ENCODE peak calls at places on chromosomes 16 and 17, in ten cellular contexts. F is breast epithelium; R is GM23338; W is endothelial cell of umbilical vein; Q is fibroblast of lung; O is osteoblast; G is naive thymus-derived CD4-positive, alpha-beta T cell; J is ovary; E is thoracic aorta; S is GM23248. X is an unnamed sample.

GRCh38 chr17:1038459-1039118 is 41.7 kb downstream of the TIMM22 start:
- DNase-seq in F (no peak), R (no peak), W (no peak), Q (no peak), O (no peak), G (no peak), J (no peak), E (no peak), S (no peak), X (no peak)

GRCh38 chr16:56066617-56067016 is 124.7 kb upstream of the GNAO1 start:
- DNase-seq in F (no peak), R (peak; percentile 9), W (no peak), Q (no peak), O (no peak), G (no peak), J (no peak), E (no peak), S (no peak), X (no peak)

GRCh38 chr17:43219746-43220380 is 8.2 kb downstream of the TMEM106A start:
- DNase-seq in F (peak; percentile 12), R (no peak), W (no peak), Q (no peak), O (no peak), G (no peak), J (no peak), E (no peak), S (no peak), X (no peak)

GRCh38 chr17:28901866-28902818 is 737 bp downstream of the DHRS13 start:
- DNase-seq in F (no peak), R (peak; percentile 71), W (no peak), Q (peak; percentile 8), O (peak; percentile 96), G (no peak), J (peak; percentile 69), E (no peak), S (peak; percentile 81), X (no peak)

GRCh38 chr16:9499921-9500593 is 408.6 kb downstream of the HAPSTR1 start:
- DNase-seq in F (no peak), R (peak; percentile 71), W (no peak), Q (no peak), O (no peak), G (no peak), J (no peak), E (no peak), S (no peak), X (no peak)

GRCh38 chr17:77381731-77382130 is 241.0 kb downstream of the SEC14L1 start:
- DNase-seq in F (no peak), R (no peak), W (no peak), Q (no peak), O (peak; percentile 53), G (no peak), J (no peak), E (no peak), S (no peak), X (no peak)

GRCh38 chr17:10673318-10673717 is 16.2 kb upstream of the MYH3 start:
- DNase-seq in F (no peak), R (no peak), W (no peak), Q (no peak), O (no peak), G (no peak), J (no peak), E (no peak), S (no peak), X (no peak)

GRCh38 chr16:58510097-58510775 is 5.1 kb upstream of the SETD6 start:
- DNase-seq in F (no peak), R (no peak), W (no peak), Q (no peak), O (peak; percentile 69), G (no peak), J (peak; percentile 29), E (no peak), S (no peak), X (no peak)

GRCh38 chr16:77736879-77737278 is 14.6 kb downstream of the NUDT7 start:
- DNase-seq in F (no peak), R (no peak), W (no peak), Q (no peak), O (no peak), G (no peak), J (no peak), E (no peak), S (no peak), X (no peak)

GRCh38 chr16:10180771-10181163 is 1.5 kb downstream of the GRIN2A start:
- DNase-seq in F (no peak), R (peak; percentile 97), W (no peak), Q (peak; percentile 20), O (peak; percentile 64), G (no peak), J (peak; percentile 41), E (no peak), S (peak; percentile 39), X (no peak)

GRCh38 chr16:8572919-8573724 is 17.2 kb downstream of the TMEM114 start:
- DNase-seq in F (no peak), R (peak; percentile 92), W (no peak), Q (peak; percentile 30), O (no peak), G (no peak), J (no peak), E (no peak), S (peak; percentile 77), X (peak; percentile 56)

GRCh38 chr17:38322156-38322779 is 21.5 kb downstream of the GPR179 start:
- DNase-seq in F (no peak), R (peak; percentile 82), W (no peak), Q (peak; percentile 34), O (peak; percentile 86), G (peak; percentile 55), J (peak; percentile 76), E (peak; percentile 12), S (peak; percentile 53), X (peak; percentile 26)

GRCh38 chr17:44214230-44214494 is 5.3 kb downstream of the UBTF start:
- DNase-seq in F (no peak), R (no peak), W (no peak), Q (no peak), O (peak; percentile 52), G (no peak), J (no peak), E (no peak), S (no peak), X (no peak)

GRCh38 chr17:36149296-36149820 is 27.1 kb downstream of the TBC1D3B start:
- DNase-seq in F (no peak), R (no peak), W (no peak), Q (peak; percentile 68), O (peak; percentile 89), G (no peak), J (peak; percentile 57), E (peak; percentile 24), S (peak; percentile 71), X (no peak)

GRCh38 chr16:11140466-11140865 is 115.5 kb downstream of the SOCS1 start:
- DNase-seq in F (no peak), R (no peak), W (no peak), Q (no peak), O (no peak), G (no peak), J (no peak), E (no peak), S (no peak), X (no peak)

GRCh38 chr17:82900741-82901140 is 60.9 kb upstream of the ZNF750 start:
- DNase-seq in F (no peak), R (no peak), W (no peak), Q (peak; percentile 49), O (peak; percentile 96), G (no peak), J (no peak), E (no peak), S (no peak), X (no peak)

GRCh38 chr17:2250140-2251095 is 53.2 kb downstream of the SMG6 start:
- DNase-seq in F (no peak), R (no peak), W (no peak), Q (peak; percentile 84), O (peak; percentile 81), G (peak; percentile 65), J (no peak), E (no peak), S (peak; percentile 52), X (no peak)

GRCh38 chr17:62714016-62714777 is 86.7 kb downstream of the MRC2 start:
- DNase-seq in F (no peak), R (no peak), W (no peak), Q (peak; percentile 77), O (peak; percentile 74), G (no peak), J (peak; percentile 13), E (no peak), S (peak; percentile 78), X (no peak)

GRCh38 chr17:50042211-50042610 is 13.7 kb upstream of the ITGA3 start:
- DNase-seq in F (no peak), R (no peak), W (no peak), Q (no peak), O (no peak), G (no peak), J (no peak), E (no peak), S (no peak), X (no peak)

GRCh38 chr17:82737981-82738877 is 2.8 kb downstream of the FN3K start:
- DNase-seq in F (no peak), R (no peak), W (no peak), Q (peak; percentile 20), O (peak; percentile 83), G (no peak), J (peak; percentile 80), E (no peak), S (peak; percentile 68), X (no peak)

GRCh38 chr16:48613061-48613957 is 3.3 kb upstream of the N4BP1 start:
- DNase-seq in F (no peak), R (peak; percentile 45), W (no peak), Q (no peak), O (peak; percentile 65), G (peak; percentile 85), J (no peak), E (no peak), S (peak; percentile 49), X (no peak)

GRCh38 chr17:64538508-64539120 is 31.8 kb downstream of the CEP95 start:
- DNase-seq in F (no peak), R (no peak), W (no peak), Q (no peak), O (peak; percentile 47), G (no peak), J (no peak), E (no peak), S (no peak), X (no peak)
- H3K36me3 ChIP-seq in F (no peaks in the 10 kb centered on the region), R (peaks cover 32% of the 10 kb centered on the region), W (peaks cover 32% of the 10 kb centered on the region), Q (peaks cover 26% of the 10 kb centered on the region), O (peaks cover 92% of the 10 kb centered on the region), G (peaks cover 51% of the 10 kb centered on the region), J (no peaks in the 10 kb centered on the region), E (peaks cover 24% of the 10 kb centered on the region), S (peaks cover 91% of the 10 kb centered on the region), X (peaks cover 51% of the 10 kb centered on the region)

GRCh38 chr17:54524501-54524900 is 376.2 kb upstream of the TOM1L1 start:
- DNase-seq in F (no peak), R (no peak), W (no peak), Q (no peak), O (no peak), G (no peak), J (no peak), E (no peak), S (no peak), X (no peak)
- H3K27ac ChIP-seq in F (no peak overlapping the region), R (no peak overlapping the region), W (no peak overlapping the region), Q (no peak overlapping the region), O (no peak overlapping the region), G (no peak overlapping the region), J (no peak overlapping the region), E (no peak overlapping the region), S (no peak overlapping the region), X (no peak overlapping the region)

GRCh38 chr17:64041912-64042311 is 21.5 kb upstream of the ICAM2 start:
- DNase-seq in F (no peak), R (no peak), W (no peak), Q (no peak), O (no peak), G (no peak), J (no peak), E (no peak), S (no peak), X (no peak)
- H3K36me3 ChIP-seq in F (peaks cover 16% of the 10 kb centered on the region), R (no peaks in the 10 kb centered on the region), W (peaks cover 2% of the 10 kb centered on the region), Q (peaks cover 3% of the 10 kb centered on the region), O (peaks cover 35% of the 10 kb centered on the region), G (peaks cover 49% of the 10 kb centered on the region), J (no peaks in the 10 kb centered on the region), E (peaks cover 35% of the 10 kb centered on the region), S (no peaks in the 10 kb centered on the region), X (no peaks in the 10 kb centered on the region)

GRCh38 chr17:6670999-6671398 is 19.4 kb downstream of the C17orf100 start:
- DNase-seq in F (no peak), R (no peak), W (no peak), Q (no peak), O (no peak), G (no peak), J (no peak), E (no peak), S (no peak), X (no peak)
- H3K27ac ChIP-seq in F (no peak overlapping the region), R (no peak overlapping the region), W (no peak overlapping the region), Q (no peak overlapping the region), O (no peak overlapping the region), G (no peak overlapping the region), J (no peak overlapping the region), E (no peak overlapping the region), S (no peak overlapping the region), X (no peak overlapping the region)

X was measured in SK-N-MC.